ENCODE peak calls at places on chromosomes 2 and 18, in nine cellular contexts. A is pancreas; T is aorta; C is A549; Z is lower lobe of right lung; R is left lung; J is CD4-positive, CD25-positive, alpha-beta regulatory T cell; V is substantia nigra; U is GM23248. I is an unnamed sample.

GRCh38 chr2:24702800-24703199 is 90.4 kb downstream of the PTRHD1 start:
- DNase-seq in U (peak; percentile 93), A (no peak), R (no peak), T (no peak), V (no peak), Z (no peak), J (no peak), C (peak; percentile 57), I (no peak)

GRCh38 chr2:217802261-217802660 is 200.5 kb downstream of the TNS1 start:
- DNase-seq in T (peak; percentile 43), R (no peak), A (no peak), U (no peak), J (no peak), Z (no peak), V (no peak), C (no peak), I (no peak)

GRCh38 chr18:22678486-22678885 is 254.6 kb upstream of the RBBP8 start:
- DNase-seq in Z (no peak), R (no peak), U (no peak), J (no peak), V (no peak), C (no peak), A (no peak), T (no peak), I (no peak)

GRCh38 chr18:10927980-10928605 is 221.3 kb downstream of the PIEZO2 start:
- DNase-seq in J (no peak), R (no peak), C (no peak), V (no peak), A (no peak), T (no peak), U (peak; percentile 17), Z (no peak), I (peak; percentile 40)

GRCh38 chr2:239275037-239275685 is 125.7 kb downstream of the HDAC4 start:
- DNase-seq in R (peak; percentile 92), T (peak; percentile 90), Z (peak; percentile 81), C (peak; percentile 97), J (peak; percentile 88), A (no peak), U (peak; percentile 99), V (no peak), I (no peak)

GRCh38 chr2:124884315-124884714 is 859.2 kb downstream of the CNTNAP5 start:
- DNase-seq in Z (no peak), C (no peak), T (no peak), J (no peak), R (no peak), V (no peak), U (no peak), A (no peak), I (no peak)

GRCh38 chr2:215530191-215530968 is 94.5 kb upstream of the FN1 start:
- DNase-seq in A (no peak), J (no peak), R (no peak), U (peak; percentile 60), V (no peak), T (no peak), C (no peak), Z (no peak), I (no peak)

GRCh38 chr2:133287709-133288108 is 280.6 kb downstream of the NCKAP5 start:
- DNase-seq in R (no peak), Z (no peak), C (no peak), V (no peak), A (no peak), J (no peak), U (peak; percentile 57), T (no peak), I (no peak)

GRCh38 chr2:54083021-54083420 is 32.4 kb upstream of the ACYP2 start:
- DNase-seq in U (no peak), J (no peak), A (no peak), Z (no peak), C (no peak), V (no peak), T (no peak), R (no peak), I (no peak)

GRCh38 chr2:23545391-23545790 is 160.4 kb downstream of the KLHL29 start:
- DNase-seq in C (no peak), R (peak; percentile 43), A (no peak), J (no peak), U (peak; percentile 77), V (no peak), Z (no peak), T (no peak), I (no peak)

GRCh38 chr2:58448065-58448507 is 207.0 kb upstream of the FANCL start:
- DNase-seq in C (peak; percentile 90), Z (no peak), U (peak; percentile 80), R (no peak), A (no peak), V (peak; percentile 68), J (no peak), T (no peak), I (peak; percentile 50)

GRCh38 chr18:48418409-48419267 is 9.5 kb upstream of the ZBTB7C start:
- DNase-seq in V (no peak), T (peak; percentile 79), U (no peak), A (no peak), Z (no peak), R (no peak), J (no peak), C (no peak), I (no peak)

GRCh38 chr2:219175486-219175885 is 1.2 kb downstream of the CNPPD1 start:
- DNase-seq in R (no peak), C (no peak), J (no peak), A (no peak), T (no peak), V (no peak), U (no peak), Z (no peak), I (no peak)

GRCh38 chr2:146147448-146148012 is 1627.6 kb upstream of the ZEB2 start:
- DNase-seq in U (no peak), V (no peak), Z (no peak), A (no peak), C (peak; percentile 2), R (no peak), J (no peak), T (no peak), I (no peak)

GRCh38 chr2:146138820-146139219 is 1618.9 kb upstream of the ZEB2 start:
- DNase-seq in C (no peak), V (no peak), A (no peak), Z (no peak), T (no peak), J (no peak), R (no peak), U (no peak), I (no peak)

GRCh38 chr2:146143971-146144370 is 1624.1 kb upstream of the ZEB2 start:
- DNase-seq in A (no peak), U (peak; percentile 23), C (no peak), T (no peak), R (no peak), V (no peak), Z (no peak), J (no peak), I (no peak)
- H3K27ac ChIP-seq in A (no peak overlapping the region), U (no peak overlapping the region), C (no peak overlapping the region), T (no peak overlapping the region), R (no peak overlapping the region), V (no peak overlapping the region), Z (no peak overlapping the region), J (no peak overlapping the region), I (no peak overlapping the region)

GRCh38 chr2:224722250-224722649 is 6.1 kb upstream of the CCDC195 start:
- DNase-seq in Z (no peak), A (no peak), T (no peak), J (no peak), V (no peak), R (no peak), U (peak; percentile 71), C (no peak), I (no peak)

GRCh38 chr2:224716921-224717320 is 756 bp upstream of the CCDC195 start:
- DNase-seq in T (no peak), J (no peak), C (no peak), U (no peak), Z (no peak), V (no peak), A (no peak), R (no peak), I (no peak)

GRCh38 chr2:224723606-224724217 is 7.5 kb upstream of the CCDC195 start:
- DNase-seq in R (no peak), Z (no peak), J (no peak), U (peak; percentile 77), V (no peak), C (no peak), A (no peak), T (no peak), I (no peak)

DNA sequence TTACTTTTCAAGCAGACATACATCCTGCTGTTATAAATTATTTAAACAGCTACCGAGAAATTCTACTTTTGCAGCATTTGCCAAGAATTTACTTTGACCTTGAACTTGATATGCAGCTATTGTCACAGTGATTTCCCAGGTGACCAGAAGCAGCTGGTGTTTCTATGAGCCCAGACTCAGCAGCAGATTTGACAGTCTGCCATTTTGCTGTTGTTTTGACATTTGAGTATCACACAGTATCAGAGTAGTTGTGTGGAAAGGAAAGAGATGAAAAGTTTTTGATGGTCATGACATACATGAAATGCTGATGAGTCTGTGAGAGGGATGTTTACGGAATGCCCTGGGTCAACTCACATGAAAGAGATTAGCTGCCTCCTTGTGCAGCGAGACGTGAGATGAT is 6.6 kb upstream of the CCDC195 start:
- DNase-seq in U (no peak), V (no peak), A (no peak), R (no peak), J (no peak), Z (no peak), T (no peak), C (no peak), I (no peak)
- H3K27ac ChIP-seq in U (peak overlapping the region; percentile 28), V (no peak overlapping the region), A (no peak overlapping the region), R (no peak overlapping the region), J (no peak overlapping the region), Z (no peak overlapping the region), T (no peak overlapping the region), C (no peak overlapping the region), I (no peak overlapping the region)

DNA sequence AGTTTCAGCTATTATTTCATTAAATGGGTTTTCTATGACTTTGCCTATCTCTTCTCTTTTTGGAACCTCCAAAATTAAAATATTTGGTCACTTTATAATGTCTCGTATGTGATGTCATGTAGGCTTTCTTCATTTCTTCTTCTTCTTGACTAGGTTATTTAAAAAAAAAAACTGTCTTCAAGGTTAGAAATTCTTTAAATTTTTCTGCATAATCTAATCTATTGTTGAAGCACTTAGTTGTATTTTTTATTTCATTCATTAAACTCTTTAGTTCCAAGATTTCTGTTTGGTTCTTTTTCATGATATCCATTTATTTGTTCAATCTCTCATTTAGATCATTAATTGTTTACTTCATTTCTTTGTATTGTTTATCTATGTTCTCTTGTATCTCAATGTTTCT is 43.8 kb upstream of the ROCK1 start:
- DNase-seq in J (no peak), T (no peak), Z (no peak), A (no peak), C (no peak), V (no peak), U (no peak), R (no peak), I (no peak)
- H3K27ac ChIP-seq in J (no peak overlapping the region), T (no peak overlapping the region), Z (no peak overlapping the region), A (no peak overlapping the region), C (no peak overlapping the region), V (no peak overlapping the region), U (no peak overlapping the region), R (no peak overlapping the region), I (no peak overlapping the region)

DNA sequence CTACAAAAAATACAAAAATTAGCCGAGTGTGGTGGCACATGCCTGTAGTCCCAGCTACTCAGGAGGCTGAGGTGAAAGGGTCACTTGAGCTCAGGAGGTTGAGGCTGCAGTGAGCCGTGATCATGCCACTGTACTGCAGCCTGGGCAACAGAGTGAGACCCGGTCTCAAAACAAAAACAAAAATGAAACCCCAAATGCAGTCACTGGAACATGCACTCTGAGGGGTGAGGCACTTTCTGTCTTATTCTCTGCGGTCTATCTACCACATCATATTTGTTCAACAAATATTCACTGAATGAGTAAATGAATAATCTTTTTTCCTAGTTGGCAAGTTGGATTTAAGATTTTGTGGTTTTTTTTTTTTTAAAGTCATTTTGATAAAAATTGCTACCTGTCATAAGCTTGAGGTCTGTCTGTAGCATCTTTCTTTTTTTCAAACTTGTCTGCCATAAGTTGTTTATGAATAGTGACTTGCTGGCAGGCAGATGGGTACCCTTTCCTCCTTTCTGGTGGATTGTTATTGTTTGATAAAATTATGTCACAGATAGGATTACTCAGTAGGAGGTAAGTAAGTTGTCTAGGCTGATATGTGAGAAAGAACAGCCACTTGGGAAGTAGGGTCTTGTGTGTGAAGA is 11.8 kb downstream of the CHRNA1 start:
- DNase-seq in V (no peak), Z (no peak), R (no peak), A (no peak), C (no peak), U (no peak), J (peak; percentile 25), T (no peak), I (no peak)
- H3K27ac ChIP-seq in V (no peak overlapping the region), Z (no peak overlapping the region), R (no peak overlapping the region), A (no peak overlapping the region), C (no peak overlapping the region), U (no peak overlapping the region), J (no peak overlapping the region), T (no peak overlapping the region), I (no peak overlapping the region)

I was measured in OCI-LY7.